ENCODE peak calls at places on chromosomes 1 and 21, in seven cellular contexts. One of them, this sample, is unnamed.

GRCh38 chr1:94020764-94021579 is 100.0 kb downstream of the ABCA4 start:
- DNase-seq in NT2/D1: no peak
- DNase-seq in K562: no peak
- DNase-seq in GM12878: no peak
- DNase-seq in H1: no peak
- DNase-seq in HepG2: no peak
- DNase-seq in HCT116: no peak
- DNase-seq in this sample: no peak

GRCh38 chr21:14712121-14712520 is 166.0 kb upstream of the SAMSN1 start:
- DNase-seq in HepG2: no peak
- DNase-seq in K562: no peak
- DNase-seq in GM12878: no peak
- DNase-seq in H1: no peak
- DNase-seq in HCT116: no peak
- DNase-seq in NT2/D1: no peak
- DNase-seq in this sample: no peak

GRCh38 chr1:25727819-25728286 is 72.1 kb upstream of the SELENON start:
- DNase-seq in HepG2: peak; percentile 23
- DNase-seq in K562: no peak
- DNase-seq in NT2/D1: no peak
- DNase-seq in H1: no peak
- DNase-seq in GM12878: no peak
- DNase-seq in HCT116: no peak
- DNase-seq in this sample: peak; percentile 82

GRCh38 chr21:29365636-29366305 is 67.0 kb downstream of the BACH1 start:
- DNase-seq in H1: no peak
- DNase-seq in K562: no peak
- DNase-seq in NT2/D1: no peak
- DNase-seq in HCT116: no peak
- DNase-seq in GM12878: no peak
- DNase-seq in HepG2: no peak
- DNase-seq in this sample: no peak

GRCh38 chr1:240691521-240692338 is 79.8 kb upstream of the GREM2 start:
- DNase-seq in HCT116: no peak
- DNase-seq in NT2/D1: peak; percentile 72
- DNase-seq in HepG2: peak; percentile 5
- DNase-seq in H1: peak; percentile 27
- DNase-seq in GM12878: no peak
- DNase-seq in K562: no peak
- DNase-seq in this sample: peak; percentile 69

GRCh38 chr1:234406871-234407270 is 33.6 kb downstream of the COA6 start:
- DNase-seq in GM12878: no peak
- DNase-seq in H1: no peak
- DNase-seq in HepG2: no peak
- DNase-seq in HCT116: no peak
- DNase-seq in NT2/D1: no peak
- DNase-seq in K562: no peak
- DNase-seq in this sample: no peak

GRCh38 chr1:219666242-219666641 is 53.3 kb upstream of the ZC3H11B start:
- DNase-seq in K562: no peak
- DNase-seq in HepG2: no peak
- DNase-seq in H1: no peak
- DNase-seq in GM12878: no peak
- DNase-seq in HCT116: no peak
- DNase-seq in NT2/D1: no peak
- DNase-seq in this sample: no peak

GRCh38 chr1:17265162-17265561 is 16.3 kb downstream of the PADI3 start:
- DNase-seq in HCT116: no peak
- DNase-seq in HepG2: no peak
- DNase-seq in H1: no peak
- DNase-seq in GM12878: no peak
- DNase-seq in K562: no peak
- DNase-seq in NT2/D1: no peak
- DNase-seq in this sample: no peak

GRCh38 chr1:24641646-24642151 is 1.4 kb upstream of the SRRM1 start:
- DNase-seq in K562: peak; percentile 43
- DNase-seq in NT2/D1: no peak
- DNase-seq in HCT116: no peak
- DNase-seq in GM12878: no peak
- DNase-seq in H1: no peak
- DNase-seq in HepG2: no peak
- DNase-seq in this sample: peak; percentile 18

GRCh38 chr1:63843884-63844283 is 70.1 kb downstream of the ROR1 start:
- DNase-seq in H1: no peak
- DNase-seq in NT2/D1: peak; percentile 51
- DNase-seq in GM12878: no peak
- DNase-seq in HepG2: no peak
- DNase-seq in HCT116: no peak
- DNase-seq in K562: no peak
- DNase-seq in this sample: no peak

GRCh38 chr1:117656202-117656641 is 50.4 kb downstream of the TENT5C start:
- DNase-seq in H1: no peak
- DNase-seq in HCT116: no peak
- DNase-seq in K562: no peak
- DNase-seq in NT2/D1: no peak
- DNase-seq in HepG2: no peak
- DNase-seq in GM12878: peak; percentile 73
- DNase-seq in this sample: no peak

GRCh38 chr1:90417139-90417538 is 300.0 kb downstream of the BARHL2 start:
- DNase-seq in HCT116: no peak
- DNase-seq in H1: no peak
- DNase-seq in K562: no peak
- DNase-seq in HepG2: no peak
- DNase-seq in NT2/D1: no peak
- DNase-seq in GM12878: no peak
- DNase-seq in this sample: no peak

GRCh38 chr1:75969550-75969949 is 37.3 kb upstream of the ASB17 start:
- DNase-seq in HCT116: no peak
- DNase-seq in NT2/D1: no peak
- DNase-seq in HepG2: no peak
- DNase-seq in H1: no peak
- DNase-seq in GM12878: no peak
- DNase-seq in K562: no peak
- DNase-seq in this sample: no peak

GRCh38 chr1:100955322-100955721 is 59.4 kb downstream of the SLC30A7 start:
- DNase-seq in HepG2: no peak
- DNase-seq in H1: no peak
- DNase-seq in NT2/D1: no peak
- DNase-seq in GM12878: no peak
- DNase-seq in K562: no peak
- DNase-seq in HCT116: no peak
- DNase-seq in this sample: peak; percentile 19

GRCh38 chr1:62452951-62453350 is 16.1 kb downstream of the USP1 start:
- DNase-seq in K562: no peak
- DNase-seq in GM12878: no peak
- DNase-seq in H1: no peak
- DNase-seq in HepG2: no peak
- DNase-seq in NT2/D1: no peak
- DNase-seq in HCT116: no peak
- DNase-seq in this sample: no peak

GRCh38 chr1:160022330-160023310 is 9.2 kb downstream of the PIGM start:
- DNase-seq in NT2/D1: no peak
- DNase-seq in HCT116: no peak
- DNase-seq in K562: no peak
- DNase-seq in HepG2: no peak
- DNase-seq in GM12878: no peak
- DNase-seq in H1: no peak
- DNase-seq in this sample: no peak

GRCh38 chr1:247331172-247331525 is 518 bp downstream of the ZNF496 start:
- DNase-seq in HepG2: peak; percentile 48
- DNase-seq in HCT116: peak; percentile 34
- DNase-seq in GM12878: no peak
- DNase-seq in H1: no peak
- DNase-seq in NT2/D1: peak; percentile 66
- DNase-seq in K562: peak; percentile 92
- DNase-seq in this sample: peak; percentile 91

GRCh38 chr1:223667484-223668182 is 2.1 kb upstream of the CAPN8 start:
- DNase-seq in H1: no peak
- DNase-seq in HepG2: no peak
- DNase-seq in K562: no peak
- DNase-seq in NT2/D1: no peak
- DNase-seq in HCT116: no peak
- DNase-seq in GM12878: no peak
- DNase-seq in this sample: no peak

GRCh38 chr1:18032475-18032874 is 75.1 kb upstream of the IGSF21 start:
- DNase-seq in HCT116: no peak
- DNase-seq in H1: no peak
- DNase-seq in K562: no peak
- DNase-seq in HepG2: no peak
- DNase-seq in GM12878: no peak
- DNase-seq in NT2/D1: no peak
- DNase-seq in this sample: no peak

GRCh38 chr1:168202941-168203654 is 22.7 kb upstream of the SFT2D2 start:
- DNase-seq in GM12878: no peak
- DNase-seq in K562: no peak
- DNase-seq in HCT116: no peak
- DNase-seq in NT2/D1: no peak
- DNase-seq in H1: no peak
- DNase-seq in HepG2: peak; percentile 85
- DNase-seq in this sample: no peak

GRCh38 chr1:3066250-3066711 is 2.7 kb upstream of the PRDM16 start:
- DNase-seq in HCT116: no peak
- DNase-seq in H1: no peak
- DNase-seq in HepG2: peak; percentile 59
- DNase-seq in K562: no peak
- DNase-seq in GM12878: no peak
- DNase-seq in NT2/D1: no peak
- DNase-seq in this sample: peak; percentile 71

GRCh38 chr1:241235236-241235897 is 121.6 kb downstream of the RGS7 start:
- DNase-seq in H1: no peak
- DNase-seq in GM12878: no peak
- DNase-seq in HepG2: no peak
- DNase-seq in NT2/D1: no peak
- DNase-seq in HCT116: no peak
- DNase-seq in K562: no peak
- DNase-seq in this sample: peak; percentile 34

GRCh38 chr1:37073752-37074151 is 39.4 kb upstream of the GRIK3 start:
- DNase-seq in HepG2: no peak
- DNase-seq in NT2/D1: no peak
- DNase-seq in GM12878: no peak
- DNase-seq in HCT116: no peak
- DNase-seq in K562: no peak
- DNase-seq in H1: no peak
- DNase-seq in this sample: peak; percentile 69

GRCh38 chr21:33682992-33683627 is 40.8 kb downstream of the ITSN1 start:
- DNase-seq in HCT116: peak; percentile 90
- DNase-seq in GM12878: no peak
- DNase-seq in NT2/D1: peak; percentile 38
- DNase-seq in H1: peak; percentile 5
- DNase-seq in HepG2: peak; percentile 56
- DNase-seq in K562: no peak
- DNase-seq in this sample: no peak

DNA sequence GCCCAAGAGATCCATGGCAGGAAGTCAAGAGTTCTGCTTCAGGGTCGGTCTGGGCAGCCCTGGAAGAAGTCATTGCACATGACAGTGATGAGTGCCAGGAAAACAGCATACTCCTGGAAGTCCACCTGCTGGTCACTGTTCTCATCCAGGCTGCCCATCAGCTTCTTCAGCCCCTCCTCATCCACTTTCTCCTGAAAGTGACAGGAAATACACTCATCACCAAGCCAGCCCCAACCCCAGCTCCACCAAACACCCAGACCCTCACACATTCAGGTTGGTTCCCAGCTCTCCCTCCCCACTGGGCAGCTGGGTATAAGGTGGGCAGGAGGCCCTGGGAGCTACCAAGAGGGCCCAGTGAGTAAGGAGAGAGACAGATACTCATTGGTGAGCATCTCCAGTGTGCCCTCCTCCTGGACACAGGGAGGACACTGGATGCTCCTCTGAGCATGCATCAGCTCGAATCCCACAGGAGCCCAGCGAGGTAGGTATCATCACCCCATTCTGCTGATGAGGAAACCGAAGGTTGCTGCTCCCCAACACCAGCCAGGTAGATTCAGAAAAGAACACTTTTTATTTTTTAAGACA is 4.2 kb downstream of the S100A2 start:
- DNase-seq in NT2/D1: no peak
- DNase-seq in HepG2: no peak
- DNase-seq in H1: no peak
- DNase-seq in HCT116: no peak
- DNase-seq in GM12878: no peak
- DNase-seq in K562: no peak
- DNase-seq in this sample: no peak
- TF ChIP-seq YY1 in NT2/D1: no peak
- TF ChIP-seq YY1 in HepG2: no peak
- TF ChIP-seq YY1 in H1: no peak
- TF ChIP-seq YY1 in HCT116: no peak
- TF ChIP-seq YY1 in GM12878: no peak
- TF ChIP-seq YY1 in K562: no peak
- TF ChIP-seq YY1 in this sample: no peak

GRCh38 chr21:26888256-26888655 is 43.0 kb upstream of the ADAMTS1 start:
- DNase-seq in HCT116: no peak
- DNase-seq in HepG2: no peak
- DNase-seq in GM12878: no peak
- DNase-seq in K562: no peak
- DNase-seq in H1: no peak
- DNase-seq in NT2/D1: no peak
- DNase-seq in this sample: no peak

GRCh38 chr21:26883768-26884167 is 38.6 kb upstream of the ADAMTS1 start:
- DNase-seq in K562: no peak
- DNase-seq in H1: no peak
- DNase-seq in NT2/D1: no peak
- DNase-seq in HepG2: no peak
- DNase-seq in HCT116: no peak
- DNase-seq in GM12878: no peak
- DNase-seq in this sample: no peak

GRCh38 chr21:26884436-26884835 is 39.2 kb upstream of the ADAMTS1 start:
- DNase-seq in GM12878: no peak
- DNase-seq in H1: no peak
- DNase-seq in HCT116: no peak
- DNase-seq in K562: no peak
- DNase-seq in NT2/D1: no peak
- DNase-seq in HepG2: no peak
- DNase-seq in this sample: no peak

GRCh38 chr21:26888931-26889330 is 43.7 kb upstream of the ADAMTS1 start:
- DNase-seq in HCT116: no peak
- DNase-seq in K562: no peak
- DNase-seq in HepG2: no peak
- DNase-seq in GM12878: no peak
- DNase-seq in NT2/D1: no peak
- DNase-seq in H1: no peak
- DNase-seq in this sample: no peak

GRCh38 chr21:26887241-26887640 is 42.0 kb upstream of the ADAMTS1 start:
- DNase-seq in HepG2: no peak
- DNase-seq in NT2/D1: no peak
- DNase-seq in H1: no peak
- DNase-seq in GM12878: no peak
- DNase-seq in HCT116: no peak
- DNase-seq in K562: no peak
- DNase-seq in this sample: no peak
- TF ChIP-seq YY1 in HepG2: no peak
- TF ChIP-seq YY1 in NT2/D1: no peak
- TF ChIP-seq YY1 in H1: no peak
- TF ChIP-seq YY1 in GM12878: no peak
- TF ChIP-seq YY1 in HCT116: no peak
- TF ChIP-seq YY1 in K562: no peak
- TF ChIP-seq YY1 in this sample: no peak

GRCh38 chr1:204888294-204888693 is 17.6 kb downstream of the NFASC start:
- DNase-seq in GM12878: no peak
- DNase-seq in K562: no peak
- DNase-seq in HepG2: no peak
- DNase-seq in NT2/D1: no peak
- DNase-seq in HCT116: no peak
- DNase-seq in H1: no peak
- DNase-seq in this sample: no peak
- TF ChIP-seq YY1 in GM12878: no peak
- TF ChIP-seq YY1 in K562: no peak
- TF ChIP-seq YY1 in HepG2: no peak
- TF ChIP-seq YY1 in NT2/D1: no peak
- TF ChIP-seq YY1 in HCT116: no peak
- TF ChIP-seq YY1 in H1: no peak
- TF ChIP-seq YY1 in this sample: no peak

GRCh38 chr21:45849651-45850050 is 131.9 kb upstream of the COL6A1 start:
- DNase-seq in HepG2: no peak
- DNase-seq in H1: no peak
- DNase-seq in NT2/D1: no peak
- DNase-seq in K562: no peak
- DNase-seq in GM12878: no peak
- DNase-seq in HCT116: no peak
- DNase-seq in this sample: no peak
- TF ChIP-seq YY1 in HepG2: no peak
- TF ChIP-seq YY1 in H1: no peak
- TF ChIP-seq YY1 in NT2/D1: no peak
- TF ChIP-seq YY1 in K562: no peak
- TF ChIP-seq YY1 in GM12878: no peak
- TF ChIP-seq YY1 in HCT116: no peak
- TF ChIP-seq YY1 in this sample: no peak

This sample was measured in SK-N-SH.